ENCODE peak calls at places on chromosomes 3 and 15, in six cellular contexts. G is NCI-H460, H is left colon, I is caudate nucleus, L is NCI-H345, S is coronary artery. O is an unnamed sample.

GRCh38 chr15:64180235-64180824 is 17.5 kb upstream of the PPIB start:
- DNase-seq in G (no peak), H (no peak), I (peak), L (no peak), S (no peak), O (no peak)

GRCh38 chr15:92822216-92823144 is 77.6 kb upstream of the CHD2 start:
- DNase-seq in G (no peak), H (no peak), I (no peak), L (no peak), S (no peak), O (no peak)

GRCh38 chr3:67381667-67382272 is 272.6 kb downstream of the SUCLG2 start:
- DNase-seq in G (no peak), H (no peak), I (no peak), L (no peak), S (no peak), O (no peak)

GRCh38 chr3:108227131-108227530 is 4.9 kb upstream of the IFT57 start:
- DNase-seq in G (no peak), H (no peak), I (no peak), L (no peak), S (no peak), O (no peak)

GRCh38 chr3:108221911-108222812 is at the start of gene IFT57:
- DNase-seq in G (peak), H (peak), I (peak), L (peak), S (peak), O (peak)

GRCh38 chr15:75371486-75371885 is 3.1 kb upstream of the MAN2C1 start:
- DNase-seq in G (no peak), H (no peak), I (no peak), L (no peak), S (no peak), O (no peak)

GRCh38 chr3:45597166-45597565 is 2.6 kb downstream of the LIMD1 start:
- DNase-seq in G (no peak), H (peak), I (no peak), L (no peak), S (no peak), O (peak)

GRCh38 chr3:142285057-142285666 is 59.8 kb upstream of the GK5 start:
- DNase-seq in G (no peak), H (peak), I (no peak), L (no peak), S (no peak), O (no peak)

GRCh38 chr3:47370887-47371697 is 9.7 kb upstream of the PTPN23 start:
- DNase-seq in G (no peak), H (peak), I (no peak), L (no peak), S (no peak), O (peak)

GRCh38 chr3:14305321-14305720 is 97.1 kb upstream of the SLC6A6 start:
- DNase-seq in G (no peak), H (no peak), I (no peak), L (no peak), S (no peak), O (no peak)

GRCh38 chr3:144737281-144737680 is 765.7 kb downstream of the DIPK2A start:
- DNase-seq in G (no peak), H (no peak), I (no peak), L (no peak), S (no peak), O (no peak)

GRCh38 chr15:65424683-65425082 is 1.9 kb upstream of the IGDCC4 start:
- DNase-seq in G (no peak), H (no peak), I (no peak), L (no peak), S (peak), O (no peak)

GRCh38 chr3:29453278-29453961 is 172.5 kb downstream of the RBMS3 start:
- DNase-seq in G (no peak), H (peak), I (peak), L (peak), S (no peak), O (peak)